ENCODE peak calls at places on chromosomes 2 and 18, in six cellular contexts. Q is choroid plexus epithelial cell, A is mucosa of descending colon, S is keratinocyte, B is HCT116, J is uterus. M is an unnamed sample.

GRCh38 chr2:68345129-68345875 is 19.8 kb upstream of the PLEK start:
- DNase-seq in Q (no peak), A (no peak), S (no peak), B (no peak), J (no peak), M (no peak)

GRCh38 chr18:72871091-72871490 is 3.3 kb upstream of the NETO1 start:
- DNase-seq in Q (peak; percentile 60), A (no peak), S (no peak), B (no peak), J (no peak), M (no peak)

GRCh38 chr18:58143391-58143790 is 99.4 kb downstream of the NEDD4L start:
- DNase-seq in Q (peak; percentile 87), A (no peak), S (no peak), B (no peak), J (no peak), M (no peak)

GRCh38 chr2:84483320-84483719 is 24.2 kb upstream of the SUCLG1 start:
- DNase-seq in Q (no peak), A (no peak), S (no peak), B (no peak), J (no peak), M (no peak)

GRCh38 chr2:133641497-133641896 is 73.2 kb upstream of the NCKAP5 start:
- DNase-seq in Q (peak; percentile 46), A (peak; percentile 16), S (peak; percentile 97), B (peak; percentile 55), J (no peak), M (peak; percentile 93)

GRCh38 chr2:84458436-84459027 is 548 bp downstream of the SUCLG1 start:
- DNase-seq in Q (peak; percentile 40), A (peak; percentile 49), S (no peak), B (no peak), J (no peak), M (no peak)

GRCh38 chr2:181685150-181685688 is 4.9 kb upstream of the NEUROD1 start:
- DNase-seq in Q (peak; percentile 24), A (no peak), S (no peak), B (no peak), J (no peak), M (no peak)

GRCh38 chr2:73593676-73594075 is 48.5 kb downstream of the NAT8 start:
- DNase-seq in Q (peak; percentile 28), A (no peak), S (no peak), B (no peak), J (no peak), M (no peak)

GRCh38 chr2:26652361-26653041 is 11.3 kb upstream of the CIB4 start:
- DNase-seq in Q (peak; percentile 66), A (peak; percentile 22), S (no peak), B (no peak), J (peak; percentile 51), M (no peak)

GRCh38 chr2:240324312-240325005 is 111.0 kb upstream of the GPC1 start:
- DNase-seq in Q (no peak), A (no peak), S (no peak), B (no peak), J (no peak), M (no peak)

DNA sequence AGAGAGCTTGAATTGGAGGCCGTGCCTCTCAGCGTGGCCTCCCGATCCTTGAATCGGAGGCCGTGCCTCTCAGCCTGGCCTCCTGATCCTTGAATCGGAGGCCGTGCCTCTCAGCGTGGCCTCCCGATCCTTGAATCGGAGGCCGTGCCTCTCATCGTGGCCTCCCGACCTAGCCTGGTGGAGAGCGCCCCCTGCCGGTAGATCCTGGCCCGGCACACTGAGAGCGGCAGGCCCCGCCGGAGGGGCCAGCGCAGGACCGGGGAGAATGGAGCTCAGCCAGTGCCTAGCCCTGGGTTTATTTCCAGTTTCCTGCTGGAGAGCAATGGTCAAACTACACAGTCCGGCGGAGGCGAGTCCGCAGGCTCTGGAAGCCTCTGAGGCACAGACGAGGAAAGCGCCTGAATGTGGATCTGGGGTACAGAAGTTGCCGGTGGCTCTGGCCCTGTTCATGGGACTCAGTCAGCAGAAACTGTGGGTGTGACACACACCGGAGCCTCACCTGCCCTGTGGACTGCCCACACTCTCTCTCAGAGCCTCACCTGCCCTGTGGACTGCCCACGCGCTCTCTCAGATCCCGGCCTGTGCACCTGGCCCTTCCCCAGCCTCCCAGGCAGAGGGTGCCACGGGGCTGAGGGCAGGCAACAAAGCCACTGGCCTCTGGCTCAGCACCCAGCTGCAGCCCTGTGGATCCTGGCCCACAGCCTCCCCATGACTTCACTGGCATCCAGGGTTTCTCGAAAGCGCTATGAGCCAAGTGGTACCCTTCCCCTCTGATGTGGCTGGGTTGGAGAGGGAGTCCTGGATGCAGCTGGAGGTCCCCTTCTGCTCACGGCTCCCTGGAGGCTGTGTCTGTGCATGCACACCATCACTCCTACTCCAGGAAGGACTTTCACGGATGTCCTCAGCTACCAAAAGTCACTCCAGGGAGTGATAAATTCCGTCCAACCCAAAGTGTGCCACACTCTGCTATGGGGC is 1.5 kb downstream of the IL36B start:
- DNase-seq in Q (no peak), A (no peak), S (no peak), B (no peak), J (no peak), M (no peak)
- TF ChIP-seq CTCF in Q (no peak), A (no peak), S (peak; percentile 9), B (peak; percentile 9), J (no peak), M (no peak)

GRCh38 chr2:172438741-172439508 is 11.5 kb downstream of the ITGA6 start:
- DNase-seq in Q (peak; percentile 69), A (peak; percentile 80), S (no peak), B (peak; percentile 75), J (no peak), M (no peak)

GRCh38 chr2:172439509-172439860 is 12.1 kb downstream of the ITGA6 start:
- DNase-seq in Q (no peak), A (no peak), S (no peak), B (no peak), J (no peak), M (no peak)

GRCh38 chr2:172439911-172440310 is 12.5 kb downstream of the ITGA6 start:
- DNase-seq in Q (no peak), A (no peak), S (no peak), B (no peak), J (no peak), M (no peak)

GRCh38 chr2:172442072-172442895 is 14.9 kb downstream of the ITGA6 start:
- DNase-seq in Q (peak; percentile 75), A (peak; percentile 85), S (peak; percentile 98), B (peak; percentile 98), J (no peak), M (no peak)

GRCh38 chr2:172440795-172441194 is 13.4 kb downstream of the ITGA6 start:
- DNase-seq in Q (no peak), A (no peak), S (no peak), B (no peak), J (no peak), M (no peak)
- H3K4me3 ChIP-seq in Q (no peak overlapping the region), A (no peak overlapping the region), S (peak overlapping the region; percentile 50), B (peak overlapping the region; percentile 41), J (no peak overlapping the region), M (no peak overlapping the region)

GRCh38 chr2:216620806-216621205 is 12.4 kb upstream of the IGFBP2 start:
- DNase-seq in Q (peak; percentile 78), A (no peak), S (no peak), B (no peak), J (peak; percentile 47), M (no peak)

GRCh38 chr2:216621292-216621691 is 11.9 kb upstream of the IGFBP2 start:
- DNase-seq in Q (no peak), A (peak; percentile 26), S (no peak), B (no peak), J (no peak), M (peak; percentile 93)

GRCh38 chr2:216624251-216624650 is 9.0 kb upstream of the IGFBP2 start:
- DNase-seq in Q (no peak), A (no peak), S (no peak), B (no peak), J (no peak), M (no peak)

GRCh38 chr2:216619411-216620393 is 13.5 kb upstream of the IGFBP2 start:
- DNase-seq in Q (peak; percentile 72), A (no peak), S (no peak), B (no peak), J (no peak), M (no peak)

DNA sequence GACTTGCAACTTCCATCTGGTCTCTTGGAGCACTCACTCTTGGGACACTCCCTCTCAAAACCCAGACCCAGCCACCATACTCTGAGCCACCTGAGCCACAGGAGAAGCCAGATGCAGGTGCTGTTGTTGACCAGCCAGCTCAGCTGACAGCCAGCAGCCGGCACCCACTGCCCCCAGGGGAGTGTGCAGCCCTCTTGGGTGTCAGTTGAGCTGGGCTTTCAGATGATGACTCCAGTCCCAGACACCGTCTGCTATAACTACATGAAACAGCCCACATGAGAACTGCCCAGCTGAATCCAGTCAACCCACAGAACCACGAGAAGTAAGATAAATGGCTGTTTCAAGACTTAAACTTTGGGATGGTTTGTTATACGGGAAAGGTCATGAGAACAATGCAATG is 10.7 kb upstream of the IGFBP2 start:
- DNase-seq in Q (no peak), A (no peak), S (no peak), B (no peak), J (no peak), M (no peak)
- TF ChIP-seq CTCF in Q (no peak), A (no peak), S (no peak), B (no peak), J (no peak), M (no peak)

GRCh38 chr2:148719195-148719749 is 74.7 kb downstream of the EPC2 start:
- DNase-seq in Q (no peak), A (no peak), S (no peak), B (no peak), J (no peak), M (no peak)

GRCh38 chr2:148721520-148721931 is 77.0 kb downstream of the EPC2 start:
- DNase-seq in Q (peak; percentile 29), A (no peak), S (no peak), B (no peak), J (no peak), M (no peak)

GRCh38 chr2:148719941-148720436 is 75.4 kb downstream of the EPC2 start:
- DNase-seq in Q (no peak), A (no peak), S (no peak), B (no peak), J (no peak), M (no peak)

GRCh38 chr2:148721991-148722777 is 77.6 kb downstream of the EPC2 start:
- DNase-seq in Q (peak; percentile 33), A (no peak), S (no peak), B (no peak), J (no peak), M (no peak)

DNA sequence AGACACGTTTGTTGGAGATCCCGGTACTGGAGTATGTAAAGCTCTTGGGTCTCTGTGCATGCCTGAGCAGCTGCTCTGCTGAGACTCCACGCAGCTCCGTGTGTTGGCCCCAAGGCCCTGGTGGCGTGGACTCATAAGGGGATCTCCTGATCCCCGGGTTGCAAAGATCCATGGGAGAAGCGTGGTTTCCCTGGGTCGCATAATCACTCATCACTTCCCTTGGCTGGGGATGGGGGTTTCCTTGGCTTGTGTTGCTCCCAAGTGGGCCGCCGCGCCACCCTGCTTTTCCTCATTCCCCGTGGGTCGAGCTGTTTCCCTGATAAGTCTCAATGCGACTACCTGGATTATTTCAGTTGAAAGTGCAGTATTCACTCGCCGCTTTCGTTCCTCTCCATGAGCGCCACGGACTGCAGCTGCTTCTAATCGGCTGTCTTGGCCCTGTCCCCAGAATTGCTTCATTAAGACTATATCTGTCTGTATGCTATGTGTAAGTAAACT is 76.0 kb downstream of the EPC2 start:
- DNase-seq in Q (peak; percentile 54), A (peak; percentile 17), S (no peak), B (no peak), J (peak; percentile 19), M (no peak)
- H3K4me3 ChIP-seq in Q (no peak overlapping the region), A (no peak overlapping the region), S (no peak overlapping the region), B (no peak overlapping the region), J (no peak overlapping the region), M (no peak overlapping the region)